ENCODE peak calls at places on chromosome 9, in four cellular contexts. N is left ventricle myocardium inferior, C is left lung, V is sigmoid colon. L is an unnamed sample.

GRCh38 chr9:18994263-18994916 is 38.6 kb downstream of the SAXO1 start:
- DNase-seq in N (no peak), C (no peak), V (no peak), L (no peak)

GRCh38 chr9:17532461-17532860 is 46.4 kb upstream of the SH3GL2 start:
- DNase-seq in N (no peak), C (no peak), V (no peak), L (no peak)

GRCh38 chr9:95021166-95021886 is 294.8 kb downstream of the AOPEP start:
- DNase-seq in N (no peak), C (no peak), V (no peak), L (no peak)

GRCh38 chr9:120931278-120932085 is 4.9 kb upstream of the TRAF1 start:
- DNase-seq in N (no peak), C (no peak), V (no peak), L (peak)

GRCh38 chr9:79012561-79012960 is 559.2 kb upstream of the TLE4 start:
- DNase-seq in N (no peak), C (no peak), V (no peak), L (no peak)

GRCh38 chr9:130207241-130207992 is 35.2 kb downstream of the NCS1 start:
- DNase-seq in N (no peak), C (no peak), V (peak), L (no peak)

GRCh38 chr9:134863306-134863902 is 17.2 kb upstream of the FCN2 start:
- DNase-seq in N (no peak), C (no peak), V (peak), L (no peak)

GRCh38 chr9:121169094-121169601 is 32.5 kb downstream of the RAB14 start:
- DNase-seq in N (no peak), C (no peak), V (no peak), L (peak)

GRCh38 chr9:81427870-81428269 is 261.5 kb downstream of the TLE1 start:
- DNase-seq in N (no peak), C (no peak), V (no peak), L (no peak)

GRCh38 chr9:115930472-115930871 is 223.1 kb upstream of the PAPPA start:
- DNase-seq in N (no peak), C (no peak), V (no peak), L (no peak)

GRCh38 chr9:124332321-124332720 is 74.6 kb downstream of the NEK6 start:
- DNase-seq in N (no peak), C (no peak), V (no peak), L (no peak)

GRCh38 chr9:20297646-20298084 is 324.6 kb downstream of the MLLT3 start:
- DNase-seq in N (no peak), C (no peak), V (peak), L (no peak)

GRCh38 chr9:109918359-109919163 is 138.6 kb downstream of the PALM2AKAP2 start:
- DNase-seq in N (no peak), C (no peak), V (no peak), L (peak)

GRCh38 chr9:3646226-3646625 is 120.4 kb upstream of the RFX3 start:
- DNase-seq in N (no peak), C (no peak), V (no peak), L (no peak)

GRCh38 chr9:110426052-110426709 is 88.5 kb upstream of the TXNDC8 start:
- DNase-seq in N (no peak), C (no peak), V (no peak), L (no peak)

GRCh38 chr9:83432104-83432627 is 106.0 kb downstream of the FRMD3 start:
- DNase-seq in N (peak), C (peak), V (peak), L (no peak)

GRCh38 chr9:16180546-16180945 is 627.7 kb downstream of the CCDC171 start:
- DNase-seq in N (no peak), C (no peak), V (no peak), L (no peak)

GRCh38 chr9:132622144-132622543 is 39.7 kb downstream of the BARHL1 start:
- DNase-seq in N (no peak), C (peak), V (no peak), L (no peak)

GRCh38 chr9:137454506-137455360 is 4.4 kb downstream of the NSMF start:
- DNase-seq in N (peak), C (peak), V (peak), L (no peak)

GRCh38 chr9:120394058-120394669 is 185.8 kb downstream of the CDK5RAP2 start:
- DNase-seq in N (no peak), C (no peak), V (peak), L (no peak)

GRCh38 chr9:20599195-20599594 is 23.1 kb downstream of the MLLT3 start:
- DNase-seq in N (no peak), C (no peak), V (no peak), L (no peak)

GRCh38 chr9:121895836-121896544 is 197.1 kb downstream of the TTLL11 start:
- DNase-seq in N (peak), C (no peak), V (peak), L (no peak)

GRCh38 chr9:110714314-110714713 is 45.7 kb downstream of the MUSK start:
- DNase-seq in N (no peak), C (peak), V (no peak), L (no peak)

GRCh38 chr9:111399772-111400563 is 69.9 kb upstream of the OR2K2 start:
- DNase-seq in N (no peak), C (no peak), V (no peak), L (peak)

GRCh38 chr9:118455781-118456180 is 751.6 kb downstream of the TLR4 start:
- DNase-seq in N (no peak), C (no peak), V (no peak), L (no peak)

GRCh38 chr9:16673171-16673570 is 197.3 kb downstream of the BNC2 start:
- DNase-seq in N (no peak), C (no peak), V (no peak), L (no peak)

GRCh38 chr9:135674977-135675376 is 11.9 kb downstream of the LCN9 start:
- DNase-seq in N (no peak), C (no peak), V (no peak), L (no peak)

GRCh38 chr9:109283012-109283411 is 37.8 kb downstream of the EPB41L4B start:
- DNase-seq in N (no peak), C (no peak), V (no peak), L (no peak)

GRCh38 chr9:131080589-131080988 is 15.7 kb upstream of the AIF1L start:
- DNase-seq in N (no peak), C (no peak), V (no peak), L (no peak)

GRCh38 chr9:136086213-136086881 is 8.7 kb downstream of the NACC2 start:
- DNase-seq in N (peak), C (peak), V (peak), L (no peak)

GRCh38 chr9:5629312-5630037 is 568 bp downstream of the RIC1 start:
- DNase-seq in N (peak), C (peak), V (peak), L (no peak)

DNA sequence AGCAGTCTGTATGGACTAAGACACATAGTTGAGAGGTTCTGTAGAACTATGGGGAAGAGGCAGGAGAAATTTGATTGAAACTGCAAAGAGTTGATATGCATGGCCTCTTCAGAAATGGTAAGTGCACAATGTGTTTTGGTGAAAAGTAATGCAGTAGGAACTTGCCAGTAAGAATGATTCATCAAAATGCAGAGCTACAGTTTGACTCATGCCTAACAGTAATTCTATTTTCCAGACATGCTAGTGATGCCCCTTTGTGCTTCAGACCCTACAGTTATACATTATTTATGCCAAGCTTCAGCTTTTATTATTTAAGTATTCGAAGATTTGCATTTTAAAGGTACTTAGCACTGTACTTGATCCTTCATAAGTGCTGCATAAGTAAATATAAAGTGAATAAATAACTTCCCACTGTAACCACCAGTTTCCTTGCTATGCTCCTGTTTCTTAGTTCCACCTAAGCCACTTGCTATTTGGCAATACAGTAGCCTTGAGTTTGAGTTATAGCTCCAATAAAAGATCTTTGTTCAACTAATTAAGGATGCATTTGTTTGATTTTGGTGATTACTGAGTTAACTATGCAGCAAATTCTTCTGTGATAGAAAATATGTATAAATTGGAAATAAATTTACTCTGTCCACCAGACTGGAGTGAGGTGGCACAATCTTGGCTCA is 3.6 kb upstream of the SPATA31E1 start:
- DNase-seq in N (no peak), C (no peak), V (no peak), L (no peak)
- H3K4me3 ChIP-seq in N (no peak), C (no peak), V (no peak), L (no peak)

GRCh38 chr9:113898151-113898550 is 22.0 kb downstream of the ZNF618 start:
- DNase-seq in N (no peak), C (no peak), V (no peak), L (no peak)
- H3K27ac ChIP-seq in N (no peak), C (no peak), V (no peak), L (no peak)

GRCh38 chr9:97696025-97696822 is 916 bp downstream of the XPA start:
- DNase-seq in N (no peak), C (no peak), V (no peak), L (peak)

GRCh38 chr9:97696823-97697601 is at the start of gene XPA:
- DNase-seq in N (peak), C (peak), V (peak), L (peak)

GRCh38 chr9:97697837-97698236 is 697 bp upstream of the XPA start:
- DNase-seq in N (no peak), C (no peak), V (no peak), L (no peak)

GRCh38 chr9:97694768-97695167 is 2.4 kb downstream of the XPA start:
- DNase-seq in N (no peak), C (no peak), V (no peak), L (no peak)

DNA sequence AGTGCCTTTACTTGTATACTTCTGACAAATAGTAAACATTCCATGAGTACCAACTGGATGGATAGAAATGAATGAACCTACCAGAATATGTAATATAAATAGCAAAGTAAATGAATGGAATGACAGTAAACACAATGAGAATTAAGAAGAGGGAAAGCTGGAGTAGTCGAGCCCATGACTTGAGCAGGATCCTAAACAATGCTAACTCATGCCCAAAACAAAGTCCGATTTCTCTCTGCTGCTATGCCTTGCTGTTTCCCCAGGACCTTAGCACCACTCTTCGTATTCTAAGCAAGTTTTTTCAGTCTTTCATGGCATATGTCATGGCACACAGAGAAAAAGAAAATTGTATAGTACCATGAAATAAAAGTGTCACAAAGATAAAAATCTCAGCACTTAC is 1.8 kb downstream of the XPA start:
- DNase-seq in N (no peak), C (no peak), V (no peak), L (no peak)
- H3K4me3 ChIP-seq in N (peak), C (peak), V (no peak), L (peak)

GRCh38 chr9:69497816-69498215 is 172.8 kb downstream of the ENTREP1 start:
- DNase-seq in N (no peak), C (no peak), V (no peak), L (no peak)
- H3K27ac ChIP-seq in N (no peak), C (no peak), V (no peak), L (no peak)